ENCODE peak calls at places on chromosomes 13 and 19, in six cellular contexts. One of them, this sample, is unnamed. For H3K4me1, the result is how much of the 10 kb centered on the place peaks cover.

GRCh38 chr19:54247106-54247930 is 4.7 kb upstream of the LILRA6 start:
- DNase-seq in right lobe of liver: peak
- DNase-seq in HepG2: no peak
- DNase-seq in A549: no peak
- DNase-seq in naive thymus-derived CD4-positive, alpha-beta T cell: no peak
- DNase-seq in PC-3: no peak
- DNase-seq in this sample: no peak

GRCh38 chr19:56765107-56765506 is 75.4 kb downstream of the PEG3 start:
- DNase-seq in right lobe of liver: peak
- DNase-seq in HepG2: no peak
- DNase-seq in A549: no peak
- DNase-seq in naive thymus-derived CD4-positive, alpha-beta T cell: no peak
- DNase-seq in PC-3: no peak
- DNase-seq in this sample: no peak

GRCh38 chr19:55005684-55006488 is 32.2 kb downstream of the GP6 start:
- DNase-seq in right lobe of liver: no peak
- DNase-seq in HepG2: peak
- DNase-seq in A549: peak
- DNase-seq in naive thymus-derived CD4-positive, alpha-beta T cell: peak
- DNase-seq in PC-3: peak
- DNase-seq in this sample: peak

GRCh38 chr19:15432018-15432494 is 13.3 kb upstream of the AKAP8L start:
- DNase-seq in right lobe of liver: no peak
- DNase-seq in HepG2: no peak
- DNase-seq in A549: no peak
- DNase-seq in naive thymus-derived CD4-positive, alpha-beta T cell: no peak
- DNase-seq in PC-3: no peak
- DNase-seq in this sample: no peak

GRCh38 chr19:538641-539428 is 5.0 kb upstream of the GZMM start:
- DNase-seq in right lobe of liver: no peak
- DNase-seq in HepG2: no peak
- DNase-seq in A549: no peak
- DNase-seq in naive thymus-derived CD4-positive, alpha-beta T cell: no peak
- DNase-seq in PC-3: no peak
- DNase-seq in this sample: no peak

GRCh38 chr13:38223093-38223492 is 126.6 kb upstream of the UFM1 start:
- DNase-seq in right lobe of liver: no peak
- DNase-seq in HepG2: peak
- DNase-seq in A549: no peak
- DNase-seq in naive thymus-derived CD4-positive, alpha-beta T cell: no peak
- DNase-seq in PC-3: peak
- DNase-seq in this sample: no peak

GRCh38 chr13:48942131-48942530 is 33.6 kb upstream of the FNDC3A start:
- DNase-seq in right lobe of liver: no peak
- DNase-seq in HepG2: no peak
- DNase-seq in A549: no peak
- DNase-seq in naive thymus-derived CD4-positive, alpha-beta T cell: no peak
- DNase-seq in PC-3: peak
- DNase-seq in this sample: peak

GRCh38 chr13:77533875-77534788 is 1.4 kb upstream of the SCEL start:
- DNase-seq in right lobe of liver: no peak
- DNase-seq in HepG2: no peak
- DNase-seq in A549: peak
- DNase-seq in naive thymus-derived CD4-positive, alpha-beta T cell: no peak
- DNase-seq in PC-3: peak
- DNase-seq in this sample: no peak

GRCh38 chr19:343941-344624 is 513 bp downstream of the MIER2 start:
- DNase-seq in right lobe of liver: no peak
- DNase-seq in HepG2: no peak
- DNase-seq in A549: no peak
- DNase-seq in naive thymus-derived CD4-positive, alpha-beta T cell: no peak
- DNase-seq in PC-3: no peak
- DNase-seq in this sample: no peak

GRCh38 chr13:50509167-50509566 is 334.3 kb downstream of the DLEU7 start:
- DNase-seq in right lobe of liver: no peak
- DNase-seq in HepG2: peak
- DNase-seq in A549: no peak
- DNase-seq in naive thymus-derived CD4-positive, alpha-beta T cell: no peak
- DNase-seq in PC-3: no peak
- DNase-seq in this sample: no peak

GRCh38 chr13:76948139-76948538 is at the start of gene ACOD1:
- DNase-seq in right lobe of liver: no peak
- DNase-seq in HepG2: no peak
- DNase-seq in A549: no peak
- DNase-seq in naive thymus-derived CD4-positive, alpha-beta T cell: no peak
- DNase-seq in PC-3: peak
- DNase-seq in this sample: peak

GRCh38 chr13:45325806-45326205 is 15.2 kb downstream of the TPT1 start:
- DNase-seq in right lobe of liver: no peak
- DNase-seq in HepG2: peak
- DNase-seq in A549: no peak
- DNase-seq in naive thymus-derived CD4-positive, alpha-beta T cell: no peak
- DNase-seq in PC-3: peak
- DNase-seq in this sample: peak

GRCh38 chr13:75135325-75135825 is 346.6 kb downstream of the TBC1D4 start:
- DNase-seq in right lobe of liver: no peak
- DNase-seq in HepG2: no peak
- DNase-seq in A549: peak
- DNase-seq in naive thymus-derived CD4-positive, alpha-beta T cell: no peak
- DNase-seq in PC-3: peak
- DNase-seq in this sample: peak

GRCh38 chr19:18227781-18228271 is 1.6 kb upstream of the PDE4C start:
- DNase-seq in right lobe of liver: no peak
- DNase-seq in HepG2: no peak
- DNase-seq in A549: no peak
- DNase-seq in naive thymus-derived CD4-positive, alpha-beta T cell: no peak
- DNase-seq in PC-3: no peak
- DNase-seq in this sample: no peak

GRCh38 chr13:70253411-70253810 is 145.2 kb upstream of the KLHL1 start:
- DNase-seq in right lobe of liver: no peak
- DNase-seq in HepG2: no peak
- DNase-seq in A549: no peak
- DNase-seq in naive thymus-derived CD4-positive, alpha-beta T cell: no peak
- DNase-seq in PC-3: peak
- DNase-seq in this sample: peak

GRCh38 chr19:42271045-42271419 is 2.0 kb downstream of the CIC start:
- DNase-seq in right lobe of liver: no peak
- DNase-seq in HepG2: no peak
- DNase-seq in A549: no peak
- DNase-seq in naive thymus-derived CD4-positive, alpha-beta T cell: no peak
- DNase-seq in PC-3: no peak
- DNase-seq in this sample: no peak

GRCh38 chr19:39177736-39178135 is 19.0 kb upstream of the NCCRP1 start:
- DNase-seq in right lobe of liver: no peak
- DNase-seq in HepG2: no peak
- DNase-seq in A549: no peak
- DNase-seq in naive thymus-derived CD4-positive, alpha-beta T cell: no peak
- DNase-seq in PC-3: no peak
- DNase-seq in this sample: no peak

GRCh38 chr13:59261928-59262488 is 901.7 kb downstream of the DIAPH3 start:
- DNase-seq in right lobe of liver: no peak
- DNase-seq in HepG2: peak
- DNase-seq in A549: peak
- DNase-seq in naive thymus-derived CD4-positive, alpha-beta T cell: no peak
- DNase-seq in PC-3: no peak
- DNase-seq in this sample: no peak

GRCh38 chr19:39413903-39414608 is 1.6 kb downstream of the PLEKHG2 start:
- DNase-seq in right lobe of liver: peak
- DNase-seq in HepG2: peak
- DNase-seq in A549: peak
- DNase-seq in naive thymus-derived CD4-positive, alpha-beta T cell: no peak
- DNase-seq in PC-3: no peak
- DNase-seq in this sample: no peak

GRCh38 chr19:20616071-20616470 is 45.3 kb downstream of the ZNF626 start:
- DNase-seq in right lobe of liver: no peak
- DNase-seq in HepG2: no peak
- DNase-seq in A549: no peak
- DNase-seq in naive thymus-derived CD4-positive, alpha-beta T cell: no peak
- DNase-seq in PC-3: no peak
- DNase-seq in this sample: no peak

GRCh38 chr13:82129281-82129680 is 1753.0 kb downstream of the SLITRK1 start:
- DNase-seq in right lobe of liver: no peak
- DNase-seq in HepG2: no peak
- DNase-seq in A549: no peak
- DNase-seq in naive thymus-derived CD4-positive, alpha-beta T cell: no peak
- DNase-seq in PC-3: no peak
- DNase-seq in this sample: no peak

GRCh38 chr13:57629821-57630235 is 1.7 kb upstream of the PCDH17 start:
- DNase-seq in right lobe of liver: peak
- DNase-seq in HepG2: no peak
- DNase-seq in A549: peak
- DNase-seq in naive thymus-derived CD4-positive, alpha-beta T cell: peak
- DNase-seq in PC-3: peak
- DNase-seq in this sample: peak

GRCh38 chr13:110486061-110486780 is 75.3 kb downstream of the RAB20 start:
- DNase-seq in right lobe of liver: no peak
- DNase-seq in HepG2: no peak
- DNase-seq in A549: no peak
- DNase-seq in naive thymus-derived CD4-positive, alpha-beta T cell: no peak
- DNase-seq in PC-3: no peak
- DNase-seq in this sample: no peak

DNA sequence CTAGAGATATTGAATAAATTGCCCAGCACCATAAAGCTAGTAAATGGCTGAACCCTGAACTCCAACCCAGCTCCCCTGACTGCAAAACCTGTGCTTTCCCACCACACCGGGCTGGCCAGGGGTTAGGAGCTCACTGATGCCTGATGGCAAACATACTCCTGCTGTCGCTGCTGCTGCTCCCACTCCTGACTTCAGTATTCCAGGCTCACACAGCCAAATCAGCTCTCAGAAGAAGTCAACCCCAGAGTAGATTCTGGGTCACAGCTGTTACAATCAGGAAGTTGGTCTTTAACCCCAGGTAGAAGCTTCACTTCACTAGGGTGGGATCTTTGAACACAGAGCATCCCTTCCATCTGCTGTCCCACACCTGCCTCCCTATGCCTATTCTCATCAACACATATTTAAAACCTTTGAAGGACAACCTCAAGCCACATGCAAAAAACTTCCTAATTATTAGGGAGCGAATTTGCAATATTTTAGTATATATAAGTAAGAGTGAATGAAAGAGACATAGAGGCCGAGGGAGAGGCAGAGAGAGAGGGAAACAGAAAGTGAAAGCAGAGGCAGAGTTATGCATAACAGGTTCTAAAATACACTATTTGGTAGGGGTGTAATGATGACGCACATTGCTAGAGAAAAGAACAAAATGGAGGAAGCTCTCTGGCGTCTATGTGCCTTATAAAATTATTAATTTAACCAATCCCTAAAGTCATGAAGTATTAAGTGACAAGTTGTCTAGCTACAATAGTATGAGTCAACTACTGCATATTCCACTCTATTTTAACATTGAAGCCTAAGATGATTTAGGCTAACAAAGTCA is 99.4 kb upstream of the SERP2 start:
- DNase-seq in right lobe of liver: no peak
- DNase-seq in HepG2: no peak
- DNase-seq in A549: no peak
- DNase-seq in naive thymus-derived CD4-positive, alpha-beta T cell: peak
- DNase-seq in PC-3: peak
- DNase-seq in this sample: no peak
- H3K27ac ChIP-seq in right lobe of liver: peak
- H3K27ac ChIP-seq in HepG2: no peak
- H3K27ac ChIP-seq in A549: peak
- H3K27ac ChIP-seq in naive thymus-derived CD4-positive, alpha-beta T cell: peak
- H3K27ac ChIP-seq in PC-3: peak
- H3K27ac ChIP-seq in this sample: peak

GRCh38 chr19:7924241-7924640 is 1.7 kb downstream of the CTXN1 start:
- DNase-seq in right lobe of liver: no peak
- DNase-seq in HepG2: no peak
- DNase-seq in A549: no peak
- DNase-seq in naive thymus-derived CD4-positive, alpha-beta T cell: no peak
- DNase-seq in PC-3: no peak
- DNase-seq in this sample: no peak

GRCh38 chr19:7924651-7925170 is 1.2 kb downstream of the CTXN1 start:
- DNase-seq in right lobe of liver: no peak
- DNase-seq in HepG2: no peak
- DNase-seq in A549: no peak
- DNase-seq in naive thymus-derived CD4-positive, alpha-beta T cell: no peak
- DNase-seq in PC-3: no peak
- DNase-seq in this sample: no peak

GRCh38 chr19:7921955-7922840 is 2.1 kb downstream of the SNAPC2 start:
- DNase-seq in right lobe of liver: peak
- DNase-seq in HepG2: no peak
- DNase-seq in A549: no peak
- DNase-seq in naive thymus-derived CD4-positive, alpha-beta T cell: no peak
- DNase-seq in PC-3: no peak
- DNase-seq in this sample: no peak

GRCh38 chr19:7922841-7923205 is 2.7 kb downstream of the SNAPC2 start:
- DNase-seq in right lobe of liver: peak
- DNase-seq in HepG2: no peak
- DNase-seq in A549: no peak
- DNase-seq in naive thymus-derived CD4-positive, alpha-beta T cell: no peak
- DNase-seq in PC-3: no peak
- DNase-seq in this sample: no peak

GRCh38 chr19:7923295-7924191 is 2.4 kb downstream of the CTXN1 start:
- DNase-seq in right lobe of liver: peak
- DNase-seq in HepG2: no peak
- DNase-seq in A549: no peak
- DNase-seq in naive thymus-derived CD4-positive, alpha-beta T cell: no peak
- DNase-seq in PC-3: no peak
- DNase-seq in this sample: no peak
- H3K4me1 ChIP-seq in right lobe of liver: under half
- H3K4me1 ChIP-seq in HepG2: under half
- H3K4me1 ChIP-seq in A549: under half
- H3K4me1 ChIP-seq in naive thymus-derived CD4-positive, alpha-beta T cell: under half
- H3K4me1 ChIP-seq in PC-3: under half
- H3K4me1 ChIP-seq in this sample: under half

GRCh38 chr13:55727683-55728082 is 1413.0 kb upstream of the PRR20A start:
- DNase-seq in right lobe of liver: peak
- DNase-seq in HepG2: no peak
- DNase-seq in A549: no peak
- DNase-seq in naive thymus-derived CD4-positive, alpha-beta T cell: no peak
- DNase-seq in PC-3: no peak
- DNase-seq in this sample: no peak
- H3K27ac ChIP-seq in right lobe of liver: no peak
- H3K27ac ChIP-seq in HepG2: no peak
- H3K27ac ChIP-seq in A549: no peak
- H3K27ac ChIP-seq in naive thymus-derived CD4-positive, alpha-beta T cell: no peak
- H3K27ac ChIP-seq in PC-3: no peak
- H3K27ac ChIP-seq in this sample: no peak

DNA sequence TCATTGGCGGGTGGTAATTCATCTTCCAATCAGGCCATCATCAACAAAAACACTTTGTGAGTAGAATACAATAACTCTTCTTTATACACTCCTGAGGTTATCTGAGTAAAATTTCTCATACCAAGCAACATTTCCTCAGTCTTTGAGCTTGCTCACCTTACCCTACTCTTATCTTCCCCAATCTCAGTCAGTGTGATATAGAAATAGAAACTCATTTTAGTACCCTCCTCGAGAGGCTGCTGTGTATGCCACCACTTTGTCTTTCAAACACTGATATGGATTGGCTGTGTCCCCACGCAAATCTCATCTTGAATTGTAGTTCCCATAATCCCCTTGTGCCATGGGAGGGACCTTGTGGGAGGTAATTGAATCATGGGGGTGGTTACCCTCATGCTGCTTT is 209.7 kb downstream of the RBM26 start:
- DNase-seq in right lobe of liver: no peak
- DNase-seq in HepG2: no peak
- DNase-seq in A549: no peak
- DNase-seq in naive thymus-derived CD4-positive, alpha-beta T cell: no peak
- DNase-seq in PC-3: no peak
- DNase-seq in this sample: no peak
- H3K4me1 ChIP-seq in right lobe of liver: under half
- H3K4me1 ChIP-seq in HepG2: under half
- H3K4me1 ChIP-seq in A549: under half
- H3K4me1 ChIP-seq in naive thymus-derived CD4-positive, alpha-beta T cell: under half
- H3K4me1 ChIP-seq in PC-3: under half
- H3K4me1 ChIP-seq in this sample: under half